ENCODE peak calls at places on chromosomes 16 and 17, in six cellular contexts. E, T, F, M, U and J are unnamed samples.

GRCh38 chr16:652454-653021 is 3.4 kb downstream of the WDR90 start:
- DNase-seq in E (no peak), T (no peak), F (no peak), M (no peak), U (no peak), J (no peak)

GRCh38 chr17:82415336-82415735 is 2.8 kb upstream of the HEXD start:
- DNase-seq in E (no peak), T (no peak), F (peak), M (no peak), U (no peak), J (no peak)

GRCh38 chr16:84462296-84463210 is 41.9 kb downstream of the MEAK7 start:
- DNase-seq in E (no peak), T (no peak), F (no peak), M (peak), U (no peak), J (no peak)

GRCh38 chr16:3137267-3137666 is 2.4 kb downstream of the ZNF213 start:
- DNase-seq in E (no peak), T (no peak), F (no peak), M (no peak), U (no peak), J (no peak)

GRCh38 chr17:76193616-76194015 is 46.7 kb downstream of the RNF157 start:
- DNase-seq in E (no peak), T (no peak), F (no peak), M (no peak), U (no peak), J (no peak)

GRCh38 chr17:81002409-81003361 is 11.0 kb downstream of the CHMP6 start:
- DNase-seq in E (no peak), T (peak), F (peak), M (peak), U (no peak), J (no peak)

GRCh38 chr17:12789075-12789975 is at the start of gene ARHGAP44:
- DNase-seq in E (no peak), T (peak), F (peak), M (peak), U (peak), J (peak)

GRCh38 chr16:50210266-50211038 is 55.9 kb upstream of the ADCY7 start:
- DNase-seq in E (peak), T (no peak), F (peak), M (peak), U (peak), J (peak)

GRCh38 chr17:82031885-82032627 is 578 bp downstream of the RAC3 start:
- DNase-seq in E (no peak), T (peak), F (no peak), M (peak), U (peak), J (no peak)

GRCh38 chr17:68255731-68256538 is 8.1 kb downstream of the AMZ2 start:
- DNase-seq in E (no peak), T (no peak), F (no peak), M (no peak), U (no peak), J (no peak)

GRCh38 chr16:75019586-75019985 is 20.8 kb downstream of the ZNRF1 start:
- DNase-seq in E (no peak), T (no peak), F (no peak), M (no peak), U (no peak), J (no peak)

GRCh38 chr17:6455321-6455705 is 11.1 kb downstream of the PIMREG start:
- DNase-seq in E (no peak), T (no peak), F (peak), M (no peak), U (peak), J (no peak)

GRCh38 chr16:154223-155030 is 2.0 kb downstream of the HBZ start:
- DNase-seq in E (no peak), T (no peak), F (no peak), M (peak), U (no peak), J (no peak)

GRCh38 chr16:81487301-81487720 is 42.7 kb downstream of the CMIP start:
- DNase-seq in E (no peak), T (no peak), F (peak), M (no peak), U (no peak), J (no peak)

GRCh38 chr16:89164847-89165684 is 6.5 kb upstream of the CDH15 start:
- DNase-seq in E (no peak), T (no peak), F (no peak), M (no peak), U (no peak), J (no peak)
- TF ChIP-seq CTCF in E (no peak), T (no peak), F (no peak), M (no peak), U (no peak), J (no peak)

DNA sequence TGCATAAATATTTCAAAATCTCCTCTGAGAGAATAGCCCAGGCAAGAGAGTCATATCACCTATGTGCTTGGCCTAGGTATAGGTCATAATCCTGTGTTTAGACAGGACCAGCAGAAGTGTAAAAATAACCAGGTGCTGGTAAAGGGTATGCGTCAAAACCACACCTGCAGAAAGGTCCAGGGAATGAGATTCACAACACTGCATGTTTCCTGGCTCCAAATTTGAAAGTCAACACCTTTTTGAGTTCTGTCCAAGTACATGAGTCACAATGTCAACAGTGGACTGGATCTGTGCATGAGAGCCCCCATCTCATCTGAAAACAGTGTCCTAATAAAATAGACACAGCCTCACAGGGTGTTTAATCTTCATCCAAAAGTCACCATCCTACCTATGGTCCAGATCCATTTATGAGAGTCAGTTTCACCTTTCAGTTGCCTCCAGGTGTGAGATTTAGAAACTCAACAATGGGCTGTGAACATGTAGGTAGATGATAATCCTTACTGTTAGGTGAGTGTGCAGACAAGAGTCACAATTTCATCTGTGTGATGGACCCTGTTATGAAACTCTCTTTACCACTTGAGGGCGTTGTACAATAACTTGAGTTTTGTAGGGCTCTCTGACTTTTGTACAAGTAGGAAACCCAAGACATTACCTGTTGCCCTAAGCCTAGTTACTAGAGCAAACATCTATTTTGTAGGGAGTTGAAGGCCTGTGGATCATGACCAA is 2100.7 kb downstream of the TP53TG3F start:
- DNase-seq in E (no peak), T (no peak), F (no peak), M (peak), U (no peak), J (no peak)
- TF ChIP-seq CTCF in E (no peak), T (no peak), F (peak), M (no peak), U (no peak), J (no peak)

GRCh38 chr17:37570527-37571093 is 38.6 kb downstream of the SYNRG start:
- DNase-seq in E (no peak), T (peak), F (peak), M (peak), U (peak), J (no peak)
- TF ChIP-seq CTCF in E (peak), T (peak), F (peak), M (peak), U (peak), J (peak)

GRCh38 chr16:47426806-47427205 is 34.1 kb downstream of the ITFG1 start:
- DNase-seq in E (no peak), T (no peak), F (no peak), M (no peak), U (no peak), J (no peak)

DNA sequence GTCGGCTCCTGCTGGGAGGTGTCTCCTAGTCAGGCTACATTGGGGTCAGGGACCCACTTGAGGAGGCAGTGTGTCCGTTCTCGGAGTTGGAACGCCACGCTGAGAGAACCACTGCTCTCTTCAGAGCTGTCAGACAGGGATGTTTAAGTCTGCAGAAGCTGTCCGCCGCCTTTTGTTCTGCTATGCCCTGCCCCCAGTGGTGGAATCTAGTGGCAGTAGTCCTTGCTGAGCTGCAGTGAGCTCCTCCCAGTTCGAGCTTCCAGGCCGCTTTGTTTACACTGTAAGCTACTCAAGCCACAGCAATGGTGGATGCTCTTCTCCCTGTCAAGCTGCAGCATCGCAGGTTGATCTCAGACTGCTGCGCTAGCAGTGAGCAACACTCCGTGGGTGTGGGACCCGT is 36.0 kb downstream of the ITFG1 start:
- DNase-seq in E (no peak), T (no peak), F (no peak), M (no peak), U (peak), J (no peak)
- TF ChIP-seq CTCF in E (no peak), T (no peak), F (no peak), M (no peak), U (no peak), J (no peak)

GRCh38 chr16:31335431-31335830 is 19.5 kb upstream of the ITGAX start:
- DNase-seq in E (no peak), T (no peak), F (no peak), M (no peak), U (no peak), J (no peak)

GRCh38 chr16:31334934-31335333 is 20.0 kb upstream of the ITGAX start:
- DNase-seq in E (no peak), T (no peak), F (no peak), M (no peak), U (no peak), J (no peak)

GRCh38 chr16:31331807-31332301 is 23.1 kb upstream of the ITGAX start:
- DNase-seq in E (no peak), T (no peak), F (no peak), M (no peak), U (no peak), J (no peak)

GRCh38 chr16:31332544-31332943 is 22.4 kb upstream of the ITGAX start:
- DNase-seq in E (no peak), T (no peak), F (no peak), M (no peak), U (no peak), J (no peak)

GRCh38 chr16:31333686-31334649 is 21.0 kb upstream of the ITGAX start:
- DNase-seq in E (no peak), T (peak), F (no peak), M (peak), U (peak), J (no peak)
- TF ChIP-seq CTCF in E (no peak), T (peak), F (peak), M (peak), U (no peak), J (no peak)

DNA sequence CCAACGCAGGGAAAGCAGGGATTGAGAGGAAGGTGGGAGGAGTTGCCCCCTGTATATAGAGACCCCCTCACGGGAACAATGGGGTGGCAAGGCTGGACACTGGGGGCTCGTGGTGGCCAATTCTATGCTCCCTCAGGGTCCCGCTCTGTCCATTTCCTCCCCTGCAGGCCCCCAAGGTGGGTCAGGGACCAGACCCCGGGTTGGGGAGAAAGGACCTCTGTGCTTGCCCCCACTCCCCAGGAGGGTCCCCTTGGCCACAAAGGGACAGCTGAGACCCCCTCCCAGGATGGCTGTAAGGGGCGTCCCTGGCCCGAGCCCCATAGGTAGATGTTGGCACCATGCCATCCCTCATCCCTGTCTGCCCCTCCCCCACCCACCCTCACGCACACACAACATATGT is 422 bp upstream of the NEUROD2 start:
- DNase-seq in E (no peak), T (no peak), F (no peak), M (no peak), U (no peak), J (no peak)
- TF ChIP-seq CTCF in E (no peak), T (no peak), F (no peak), M (no peak), U (no peak), J (no peak)